ENCODE peak calls at places on chromosomes 16 and 17, in four cellular contexts. W is CD8-positive, alpha-beta memory T cell; T is iPS DF 6.9; Z is stomach. D is an unnamed sample.

GRCh38 chr17:27360507-27360906 is 66.6 kb downstream of the WSB1 start:
- DNase-seq in W (no peak), T (no peak), Z (no peak), D (no peak)

GRCh38 chr16:85248269-85248668 is 136.0 kb upstream of the CIBAR2 start:
- DNase-seq in W (no peak), T (no peak), Z (no peak), D (no peak)

GRCh38 chr16:55222436-55222835 is 101.6 kb upstream of the IRX6 start:
- DNase-seq in W (no peak), T (no peak), Z (no peak), D (no peak)

GRCh38 chr16:70647461-70648359 is 1.4 kb downstream of the IL34 start:
- DNase-seq in W (no peak), T (no peak), Z (no peak), D (no peak)

GRCh38 chr17:42843358-42843934 is 934 bp upstream of the AOC2 start:
- DNase-seq in W (peak; percentile 17), T (no peak), Z (no peak), D (no peak)

GRCh38 chr16:5875416-5875815 is 777.8 kb upstream of the EEF2KMT start:
- DNase-seq in W (no peak), T (no peak), Z (no peak), D (no peak)

GRCh38 chr17:79915850-79916430 is 76.7 kb upstream of the CBX4 start:
- DNase-seq in W (peak; percentile 12), T (no peak), Z (peak; percentile 88), D (peak; percentile 36)

GRCh38 chr17:4579678-4580077 is 4.7 kb upstream of the SMTNL2 start:
- DNase-seq in W (no peak), T (no peak), Z (no peak), D (no peak)

GRCh38 chr17:20771104-20771503 is 191.6 kb downstream of the CDRT15L2 start:
- DNase-seq in W (no peak), T (no peak), Z (no peak), D (no peak)

GRCh38 chr16:88003736-88004135 is 52.5 kb downstream of the BANP start:
- DNase-seq in W (no peak), T (no peak), Z (no peak), D (no peak)

GRCh38 chr17:13230350-13230900 is 212.6 kb upstream of the ELAC2 start:
- DNase-seq in W (no peak), T (no peak), Z (no peak), D (peak; percentile 70)

GRCh38 chr17:51079049-51079448 is 41.6 kb downstream of the SPAG9 start:
- DNase-seq in W (no peak), T (no peak), Z (no peak), D (no peak)

GRCh38 chr16:6375471-6376075 is 957.1 kb upstream of the RBFOX1 start:
- DNase-seq in W (no peak), T (no peak), Z (no peak), D (no peak)

GRCh38 chr17:57940653-57941329 is 14.4 kb downstream of the CUEDC1 start:
- DNase-seq in W (no peak), T (no peak), Z (no peak), D (no peak)

GRCh38 chr16:56120447-56121155 is 70.7 kb upstream of the GNAO1 start:
- DNase-seq in W (no peak), T (no peak), Z (no peak), D (no peak)

GRCh38 chr17:81576621-81577277 is 24.6 kb upstream of the FAAP100 start:
- DNase-seq in W (no peak), T (no peak), Z (no peak), D (no peak)

GRCh38 chr16:89922477-89922883 is 662 bp upstream of the TUBB3 start:
- DNase-seq in W (no peak), T (no peak), Z (peak; percentile 50), D (no peak)

GRCh38 chr16:81885976-81886586 is 107.0 kb downstream of the PLCG2 start:
- DNase-seq in W (no peak), T (no peak), Z (no peak), D (no peak)
- H3K27ac ChIP-seq in W (no peak overlapping the region), T (no peak overlapping the region), Z (no peak overlapping the region), D (no peak overlapping the region)

GRCh38 chr17:493666-494065 is 141.1 kb upstream of the RPH3AL start:
- DNase-seq in W (no peak), T (no peak), Z (no peak), D (no peak)

GRCh38 chr17:488993-489757 is 136.6 kb upstream of the RPH3AL start:
- DNase-seq in W (peak; percentile 55), T (no peak), Z (no peak), D (no peak)

GRCh38 chr17:489758-490329 is 137.2 kb upstream of the RPH3AL start:
- DNase-seq in W (peak; percentile 79), T (no peak), Z (peak; percentile 60), D (no peak)

GRCh38 chr17:492015-492399 is 139.4 kb upstream of the RPH3AL start:
- DNase-seq in W (no peak), T (no peak), Z (no peak), D (no peak)

GRCh38 chr17:491086-492014 is 138.7 kb upstream of the RPH3AL start:
- DNase-seq in W (peak; percentile 52), T (no peak), Z (peak; percentile 54), D (no peak)
- H3K27ac ChIP-seq in W (no peak overlapping the region), T (no peak overlapping the region), Z (peak overlapping the region; percentile 63), D (peak overlapping the region; percentile 16)

GRCh38 chr17:37124074-37124824 is 175.5 kb downstream of the AATF start:
- DNase-seq in W (no peak), T (no peak), Z (no peak), D (no peak)
- H3K27ac ChIP-seq in W (no peak overlapping the region), T (no peak overlapping the region), Z (no peak overlapping the region), D (no peak overlapping the region)

GRCh38 chr17:18229254-18229653 is 3.8 kb downstream of the LLGL1 start:
- DNase-seq in W (no peak), T (no peak), Z (no peak), D (no peak)

GRCh38 chr17:18229771-18230170 is 4.3 kb downstream of the LLGL1 start:
- DNase-seq in W (no peak), T (no peak), Z (no peak), D (no peak)

GRCh38 chr17:18233803-18234518 is 8.5 kb downstream of the LLGL1 start:
- DNase-seq in W (no peak), T (no peak), Z (no peak), D (no peak)

GRCh38 chr17:18230288-18231141 is 5.1 kb downstream of the LLGL1 start:
- DNase-seq in W (no peak), T (no peak), Z (no peak), D (no peak)

DNA sequence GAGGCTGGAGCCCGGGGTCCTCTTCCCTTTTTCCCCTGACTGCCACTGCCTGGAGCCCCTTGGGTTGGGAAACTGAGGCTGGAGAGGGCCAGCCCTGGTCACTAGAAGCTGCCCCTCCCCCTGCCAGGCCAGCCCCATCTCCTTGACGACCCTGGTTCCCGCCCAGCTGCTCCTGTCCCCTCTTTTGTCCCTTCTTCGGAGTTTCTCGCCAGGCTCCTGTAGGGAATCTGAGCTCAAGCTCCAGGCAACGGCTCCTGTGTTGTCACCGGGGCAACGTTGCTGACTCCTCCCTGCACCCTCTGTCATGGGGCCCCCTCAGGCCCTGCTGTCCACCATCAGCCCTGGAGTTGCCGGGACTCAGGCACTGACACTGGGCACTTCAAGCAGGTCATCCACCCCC is 5.7 kb downstream of the LLGL1 start:
- DNase-seq in W (no peak), T (no peak), Z (no peak), D (no peak)
- H3K27ac ChIP-seq in W (no peak overlapping the region), T (no peak overlapping the region), Z (no peak overlapping the region), D (no peak overlapping the region)

DNA sequence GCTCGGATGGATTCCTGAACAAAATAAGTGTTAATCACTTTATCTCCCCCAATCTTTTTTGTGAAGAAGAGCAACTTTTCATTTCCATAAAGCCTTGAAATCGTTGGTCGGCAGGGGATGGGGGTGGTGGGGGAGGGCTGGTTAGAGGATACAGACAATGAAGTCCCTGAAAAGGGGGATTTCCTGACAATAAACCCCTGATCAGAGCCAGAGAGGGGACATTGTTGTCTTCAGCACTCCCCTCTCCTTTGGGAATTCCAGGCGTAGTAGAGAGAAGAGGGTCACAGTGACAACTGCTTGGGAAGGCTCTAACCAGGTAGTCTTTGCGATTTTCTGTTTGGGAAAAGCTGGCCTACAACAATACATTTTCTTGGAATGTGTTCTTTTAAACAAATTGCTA is 20.5 kb downstream of the TOX3 start:
- DNase-seq in W (no peak), T (no peak), Z (no peak), D (no peak)
- H3K27ac ChIP-seq in W (no peak overlapping the region), T (no peak overlapping the region), Z (no peak overlapping the region), D (no peak overlapping the region)

GRCh38 chr17:78419970-78420820 is 41.7 kb downstream of the PGS1 start:
- DNase-seq in W (no peak), T (no peak), Z (no peak), D (no peak)
- H3K27ac ChIP-seq in W (no peak overlapping the region), T (no peak overlapping the region), Z (peak overlapping the region; percentile 14), D (peak overlapping the region; percentile 29)

GRCh38 chr17:76036497-76037380 is 9.6 kb upstream of the EVPL start:
- DNase-seq in W (no peak), T (no peak), Z (no peak), D (no peak)

GRCh38 chr17:76033139-76033538 is 6.0 kb upstream of the EVPL start:
- DNase-seq in W (no peak), T (no peak), Z (no peak), D (no peak)

GRCh38 chr17:76034433-76035185 is 7.5 kb upstream of the EVPL start:
- DNase-seq in W (no peak), T (no peak), Z (no peak), D (no peak)

GRCh38 chr17:76038050-76038449 is 10.9 kb upstream of the EVPL start:
- DNase-seq in W (no peak), T (no peak), Z (no peak), D (no peak)

DNA sequence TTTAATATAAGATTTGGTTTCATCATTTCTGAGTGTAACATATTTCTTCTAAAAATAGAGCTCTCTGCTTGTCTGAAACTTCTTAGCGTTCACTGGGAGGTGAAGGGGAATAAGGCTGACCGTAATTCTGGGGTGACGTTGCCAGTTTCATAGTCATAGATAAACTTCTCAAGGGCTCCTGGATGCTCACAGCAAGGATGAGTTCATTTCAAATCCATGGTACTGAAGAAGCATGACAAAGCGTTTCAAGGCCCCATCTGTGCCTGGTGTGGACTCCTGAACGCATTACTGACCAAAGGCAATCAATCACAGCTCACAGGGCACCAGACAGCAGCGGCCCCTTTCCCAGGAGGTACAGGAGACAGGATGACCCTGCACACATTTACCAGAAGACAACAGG is 12.0 kb upstream of the EVPL start:
- DNase-seq in W (no peak), T (no peak), Z (no peak), D (no peak)
- H3K27ac ChIP-seq in W (no peak overlapping the region), T (no peak overlapping the region), Z (peak overlapping the region; percentile 7), D (no peak overlapping the region)

DNA sequence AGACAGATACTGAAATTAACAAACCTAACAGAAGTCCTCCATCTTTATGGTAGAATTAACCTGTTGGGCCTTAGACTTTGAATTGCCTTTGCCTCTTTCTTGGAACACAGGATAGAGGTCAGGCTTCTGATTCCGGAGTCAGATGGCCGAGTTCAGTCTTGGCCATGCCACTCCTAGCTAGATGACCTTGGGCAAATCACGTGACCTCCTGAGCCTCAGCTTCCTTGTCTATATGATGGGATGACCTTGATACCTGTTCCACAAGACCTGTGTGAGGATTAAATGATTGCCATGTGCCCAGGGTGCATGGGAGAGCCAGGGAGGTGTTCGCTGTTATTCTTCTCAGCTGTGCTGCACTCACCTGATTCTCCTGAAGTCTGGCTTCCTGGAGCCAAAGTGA is 161.4 kb downstream of the CMIP start:
- DNase-seq in W (no peak), T (no peak), Z (no peak), D (no peak)
- H3K27ac ChIP-seq in W (no peak overlapping the region), T (no peak overlapping the region), Z (no peak overlapping the region), D (no peak overlapping the region)

D was measured in breast epithelium.